ENCODE peak calls at places on chromosomes 4 and X, in four cellular contexts. M is left colon, V is globus pallidus, Y is NCI-H2029. F is an unnamed sample.

GRCh38 chrX:70033348-70033747 is 16.4 kb downstream of the AWAT2 start:
- DNase-seq in M (no peak), V (no peak), Y (peak; percentile 0), F (peak; percentile 16)

GRCh38 chr4:12041828-12042227 is 613.1 kb upstream of the HS3ST1 start:
- DNase-seq in M (no peak), V (peak; percentile 4), Y (peak; percentile 7), F (no peak)

GRCh38 chr4:94603170-94603747 is 151.5 kb downstream of the PDLIM5 start:
- DNase-seq in M (no peak), V (no peak), Y (no peak), F (no peak)

GRCh38 chrX:14697453-14697852 is 168.1 kb downstream of the GLRA2 start:
- DNase-seq in M (no peak), V (no peak), Y (no peak), F (peak; percentile 58)

GRCh38 chrX:13700380-13700779 is 11.5 kb downstream of the RAB9A start:
- DNase-seq in M (no peak), V (no peak), Y (no peak), F (no peak)

GRCh38 chrX:39809326-39809725 is 288.4 kb downstream of the BCOR start:
- DNase-seq in M (no peak), V (no peak), Y (no peak), F (no peak)

GRCh38 chrX:18348047-18348446 is 6.4 kb downstream of the SCML2 start:
- DNase-seq in M (no peak), V (no peak), Y (no peak), F (no peak)

GRCh38 chr4:149884046-149884445 is 68.4 kb upstream of the IQCM start:
- DNase-seq in M (peak; percentile 38), V (peak; percentile 24), Y (no peak), F (no peak)

GRCh38 chr4:5588046-5588445 is 120.3 kb downstream of the EVC2 start:
- DNase-seq in M (no peak), V (no peak), Y (no peak), F (no peak)

GRCh38 chr4:185237185-185237584 is 27.8 kb downstream of the SNX25 start:
- DNase-seq in M (no peak), V (no peak), Y (no peak), F (no peak)

GRCh38 chr4:149980941-149981340 is 97.3 kb upstream of the DCLK2 start:
- DNase-seq in M (no peak), V (peak; percentile 32), Y (peak; percentile 17), F (peak; percentile 52)

GRCh38 chr4:153341575-153342090 is 2.9 kb upstream of the MND1 start:
- DNase-seq in M (no peak), V (no peak), Y (no peak), F (no peak)

F was measured in mucosa of descending colon.